ENCODE peak calls at places on chromosomes 7 and 10, in four cellular contexts. P is fibroblast of lung, R is uterus, Q is hepatocyte. A is an unnamed sample.

GRCh38 chr7:23804707-23805106 is 94.7 kb downstream of the STK31 start:
- DNase-seq in P (no peak), Q (no peak), R (no peak), A (no peak)

GRCh38 chr7:2527505-2528464 is 8.2 kb downstream of the LFNG start:
- DNase-seq in R (no peak), P (peak), Q (peak), A (no peak)

GRCh38 chr10:124165827-124166226 is 72.4 kb upstream of the CHST15 start:
- DNase-seq in P (no peak), R (no peak), Q (no peak), A (no peak)

GRCh38 chr10:91944880-91945630 is 21.5 kb downstream of the BTAF1 start:
- DNase-seq in R (no peak), Q (no peak), P (peak), A (no peak)

GRCh38 chr10:18136056-18136916 is 3.9 kb upstream of the CACNB2 start:
- DNase-seq in P (peak), Q (no peak), R (no peak), A (no peak)

GRCh38 chr7:14507617-14508016 is 394.9 kb downstream of the DGKB start:
- DNase-seq in R (no peak), Q (no peak), P (peak), A (no peak)

GRCh38 chr10:125868372-125868975 is 12.6 kb downstream of the DHX32 start:
- DNase-seq in P (peak), Q (peak), R (no peak), A (no peak)

GRCh38 chr7:91235211-91235832 is 28.9 kb upstream of the FZD1 start:
- DNase-seq in P (no peak), Q (no peak), R (no peak), A (no peak)

GRCh38 chr10:17001961-17002749 is 127.5 kb downstream of the CUBN start:
- DNase-seq in R (peak), P (peak), Q (no peak), A (peak)

GRCh38 chr10:133325392-133325760 is 11.3 kb downstream of the CALY start:
- DNase-seq in R (no peak), P (no peak), Q (peak), A (no peak)

GRCh38 chr7:25714013-25714412 is 438.0 kb upstream of the NFE2L3 start:
- DNase-seq in P (no peak), R (no peak), Q (no peak), A (no peak)

GRCh38 chr7:151137841-151138540 is 29.5 kb downstream of the GBX1 start:
- DNase-seq in Q (no peak), P (no peak), R (peak), A (no peak)

GRCh38 chr10:59012839-59013238 is 163.6 kb upstream of the PHYHIPL start:
- DNase-seq in P (no peak), R (no peak), Q (no peak), A (no peak)

GRCh38 chr10:84310470-84310869 is 17.9 kb upstream of the CCSER2 start:
- DNase-seq in R (no peak), Q (no peak), P (peak), A (no peak)

GRCh38 chr7:42790196-42790595 is 121.7 kb downstream of the C7orf25 start:
- DNase-seq in P (peak), R (no peak), Q (no peak), A (no peak)

GRCh38 chr10:99809931-99810615 is 27.6 kb downstream of the ABCC2 start:
- DNase-seq in P (no peak), Q (peak), R (peak), A (no peak)

GRCh38 chr10:70186571-70186970 is 16.3 kb upstream of the SAR1A start:
- DNase-seq in R (no peak), P (peak), Q (no peak), A (no peak)

GRCh38 chr7:923108-924041 is 31.1 kb downstream of the ADAP1 start:
- DNase-seq in Q (peak), R (peak), P (peak), A (peak)

GRCh38 chr10:95480102-95480900 is 80.9 kb downstream of the SORBS1 start:
- DNase-seq in P (no peak), Q (peak), R (peak), A (no peak)

GRCh38 chr7:39624935-39625694 is 1.7 kb downstream of the RALA start:
- DNase-seq in P (no peak), Q (no peak), R (no peak), A (no peak)

GRCh38 chr10:1573334-1573969 is 163.9 kb downstream of the ADARB2 start:
- DNase-seq in P (no peak), Q (no peak), R (no peak), A (no peak)

GRCh38 chr7:22653981-22654380 is 73.0 kb upstream of the IL6 start:
- DNase-seq in Q (no peak), R (no peak), P (no peak), A (no peak)

GRCh38 chr10:73899401-73899780 is 11.5 kb upstream of the PLAU start:
- DNase-seq in Q (peak), R (no peak), P (peak), A (no peak)

GRCh38 chr10:123287594-123288247 is 133.5 kb downstream of the BUB3 start:
- DNase-seq in R (no peak), Q (no peak), P (peak), A (no peak)

GRCh38 chr7:30302656-30303311 is 18.4 kb downstream of the ZNRF2 start:
- DNase-seq in P (no peak), R (no peak), Q (no peak), A (no peak)

GRCh38 chr7:110623436-110623835 is 467.5 kb upstream of the LRRN3 start:
- DNase-seq in Q (no peak), R (no peak), P (no peak), A (no peak)

GRCh38 chr7:92810242-92810611 is 26.1 kb downstream of the CDK6 start:
- DNase-seq in Q (no peak), P (peak), R (no peak), A (no peak)

GRCh38 chr7:112162161-112163020 is 43.8 kb downstream of the DOCK4 start:
- DNase-seq in Q (peak), R (peak), P (peak), A (peak)

GRCh38 chr10:90930971-90931841 is 10.3 kb upstream of the ANKRD1 start:
- DNase-seq in P (peak), Q (peak), R (peak), A (peak)

GRCh38 chr10:114487815-114488536 is 83.7 kb upstream of the AFAP1L2 start:
- DNase-seq in Q (no peak), R (no peak), P (peak), A (no peak)

GRCh38 chr7:28984631-28985030 is 26.5 kb upstream of the TRIL start:
- DNase-seq in R (peak), Q (peak), P (peak), A (no peak)

GRCh38 chr7:157668884-157669767 is 332.3 kb downstream of the DNAJB6 start:
- DNase-seq in R (no peak), Q (no peak), P (no peak), A (no peak)

GRCh38 chr7:141676618-141677017 is 25.3 kb downstream of the DENND11 start:
- DNase-seq in Q (no peak), R (no peak), P (peak), A (no peak)

GRCh38 chr10:7826971-7827370 is 8.7 kb downstream of the TAF3 start:
- DNase-seq in R (no peak), P (peak), Q (peak), A (peak)

GRCh38 chr10:16440396-16441105 is 3.7 kb downstream of the PTER start:
- DNase-seq in P (peak), R (no peak), Q (peak), A (no peak)

GRCh38 chr7:42869131-42870020 is 42.5 kb downstream of the C7orf25 start:
- DNase-seq in R (no peak), Q (peak), P (peak), A (no peak)

GRCh38 chr7:69002416-69002815 is 595.9 kb upstream of the AUTS2 start:
- DNase-seq in Q (no peak), P (peak), R (no peak), A (no peak)

GRCh38 chr10:106508920-106509319 is 655.6 kb downstream of the SORCS1 start:
- DNase-seq in R (no peak), Q (no peak), P (no peak), A (no peak)

GRCh38 chr10:104099941-104100340 is 14.3 kb upstream of the COL17A1 start:
- DNase-seq in Q (no peak), P (peak), R (no peak), A (no peak)

GRCh38 chr10:89413398-89413912 is 913 bp upstream of the IFIT5 start:
- DNase-seq in P (no peak), Q (no peak), R (no peak), A (no peak)
- H3K27ac ChIP-seq in P (no peak), Q (peak), R (peak), A (peak)

GRCh38 chr7:127252380-127252718 is 392 bp downstream of the GRM8 start:
- DNase-seq in R (no peak), P (no peak), Q (no peak), A (no peak)

GRCh38 chr7:127252736-127253288 is at the start of gene GRM8:
- DNase-seq in Q (peak), R (peak), P (peak), A (peak)

GRCh38 chr7:127251458-127252379 is 1.0 kb downstream of the GRM8 start:
- DNase-seq in R (no peak), Q (peak), P (no peak), A (no peak)

GRCh38 chr7:127250312-127251047 is 2.3 kb downstream of the GRM8 start:
- DNase-seq in R (no peak), P (no peak), Q (no peak), A (no peak)

GRCh38 chr7:127251048-127251451 is 1.7 kb downstream of the GRM8 start:
- DNase-seq in Q (no peak), R (no peak), P (no peak), A (no peak)
- TF ChIP-seq CTCF in Q (no peak), R (no peak), P (no peak), A (no peak)

DNA sequence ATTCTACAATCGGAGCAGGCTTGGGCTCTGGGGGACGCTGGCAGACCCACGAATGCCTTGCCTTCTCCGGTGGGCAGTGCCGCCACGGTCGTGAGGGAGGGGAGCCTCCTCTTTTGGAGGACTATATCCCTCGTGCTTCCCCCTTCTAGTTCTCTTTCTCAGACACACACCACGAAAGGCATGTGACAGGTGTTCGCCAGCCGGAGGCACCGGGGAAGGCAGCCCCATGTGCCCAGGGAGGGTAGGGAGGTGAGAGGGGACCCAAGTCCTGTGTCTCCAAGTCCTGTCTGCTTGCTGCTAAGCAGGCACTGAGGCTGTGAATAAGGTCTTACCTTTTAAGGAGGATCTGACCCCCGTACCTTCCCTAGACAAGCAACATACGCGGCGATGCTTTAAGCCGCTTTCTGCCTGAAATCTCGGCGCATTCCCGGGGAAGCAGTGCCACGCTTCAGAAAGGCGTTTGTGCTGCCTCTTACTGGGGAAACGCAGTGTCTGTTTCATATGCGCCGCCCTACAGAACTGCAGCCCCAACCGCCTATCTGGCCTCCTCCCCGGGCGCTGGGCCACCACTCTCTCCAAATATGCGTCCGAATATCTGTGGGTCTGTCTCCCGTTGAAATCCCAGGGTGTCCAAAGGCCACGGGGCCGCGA is 809 bp downstream of the PLXNA4 start:
- DNase-seq in Q (peak), P (peak), R (peak), A (peak)
- H3K4me3 ChIP-seq in Q (peak), P (peak), R (peak), A (peak)

GRCh38 chr10:26441491-26442214 is 3.5 kb downstream of the APBB1IP start:
- DNase-seq in P (peak), R (no peak), Q (no peak), A (no peak)
- H3K27ac ChIP-seq in P (no peak), R (no peak), Q (no peak), A (no peak)

DNA sequence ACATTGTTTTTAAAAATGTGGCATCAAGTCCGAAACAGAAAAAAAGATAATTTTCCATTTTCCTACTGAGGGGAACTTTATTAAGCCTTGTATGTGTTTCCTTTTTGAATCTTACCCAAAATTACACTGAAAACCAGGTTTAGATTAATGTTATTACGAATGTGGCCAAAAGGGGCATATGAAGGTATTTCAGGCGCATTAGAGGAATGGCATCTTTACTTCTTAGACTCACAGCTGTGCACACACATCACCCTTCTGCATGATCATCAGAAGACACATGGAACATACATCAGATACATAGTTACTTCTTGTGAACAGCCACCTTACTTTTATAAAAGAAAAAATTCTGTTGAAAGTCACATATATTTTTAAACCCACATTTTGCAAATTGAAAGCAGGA is 58.6 kb upstream of the ZPBP start:
- DNase-seq in P (no peak), Q (no peak), R (no peak), A (no peak)
- TF ChIP-seq CTCF in P (no peak), Q (no peak), R (no peak), A (no peak)

GRCh38 chr7:40717242-40717641 is 582.4 kb downstream of the SUGCT start:
- DNase-seq in P (peak), Q (peak), R (peak), A (peak)
- H3K4me3 ChIP-seq in P (no peak), Q (no peak), R (no peak), A (peak)

DNA sequence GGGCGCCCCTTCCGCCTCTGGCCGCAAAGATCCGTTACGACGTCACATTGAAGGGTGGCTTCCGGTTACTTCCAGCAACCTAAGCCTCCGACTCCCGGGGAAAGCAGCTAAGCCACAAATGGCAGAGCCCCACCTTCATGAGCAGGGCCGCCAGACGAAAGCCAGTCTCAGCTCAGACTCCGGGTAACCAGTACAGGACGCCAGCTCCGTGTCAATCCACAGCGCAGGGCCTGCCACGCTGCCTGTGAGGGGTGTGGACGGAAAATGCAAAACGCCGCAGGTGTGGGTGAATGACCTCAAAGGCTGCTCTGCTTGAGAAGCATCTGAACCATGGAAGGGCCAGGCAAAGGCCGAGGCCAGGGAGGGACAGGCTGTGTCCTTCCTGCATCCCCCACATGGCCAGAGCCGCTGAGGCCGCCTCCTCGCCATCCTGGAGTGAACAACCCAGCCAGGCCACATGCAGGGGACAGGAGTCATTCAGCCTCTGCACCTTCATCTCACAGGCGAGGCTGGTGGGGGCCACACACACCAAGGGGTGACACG is 53.5 kb upstream of the PPP2R2D start:
- DNase-seq in R (peak), P (no peak), Q (no peak), A (no peak)
- H3K27ac ChIP-seq in R (no peak), P (no peak), Q (no peak), A (no peak)

GRCh38 chr7:43873300-43873699 is 4.0 kb upstream of the MRPS24 start:
- DNase-seq in R (peak), P (peak), Q (peak), A (no peak)
- TF ChIP-seq CTCF in R (no peak), P (no peak), Q (no peak), A (no peak)

GRCh38 chr7:100220833-100221718 is 1.3 kb downstream of the PVRIG start:
- DNase-seq in R (no peak), P (no peak), Q (no peak), A (no peak)
- H3K4me3 ChIP-seq in R (no peak), P (no peak), Q (no peak), A (no peak)

A was measured in heart right ventricle.